ENCODE peak calls at places on chromosomes 4 and X, in ten cellular contexts. One of them, this sample, is unnamed.

GRCh38 chrX:112779139-112779538 is 61.5 kb downstream of the AMOT start:
- DNase-seq in endothelial cell: no peak
- DNase-seq in tibial nerve: no peak
- DNase-seq in mesothelial cell of epicardium: no peak
- DNase-seq in right lobe of liver: no peak
- DNase-seq in kidney epithelial cell: no peak
- DNase-seq in cardiac muscle cell: no peak
- DNase-seq in CD8-positive, alpha-beta T cell: no peak
- DNase-seq in fibroblast of mammary gland: no peak
- DNase-seq in CD4-positive, alpha-beta T cell: no peak
- DNase-seq in this sample: no peak

GRCh38 chr4:184453402-184454160 is 20.8 kb downstream of the IRF2 start:
- DNase-seq in endothelial cell: peak; percentile 28
- DNase-seq in tibial nerve: no peak
- DNase-seq in mesothelial cell of epicardium: no peak
- DNase-seq in right lobe of liver: no peak
- DNase-seq in kidney epithelial cell: no peak
- DNase-seq in cardiac muscle cell: peak; percentile 22
- DNase-seq in CD8-positive, alpha-beta T cell: peak; percentile 61
- DNase-seq in fibroblast of mammary gland: peak; percentile 85
- DNase-seq in CD4-positive, alpha-beta T cell: peak; percentile 60
- DNase-seq in this sample: no peak

GRCh38 chrX:11566814-11567213 is 98.9 kb downstream of the ARHGAP6 start:
- DNase-seq in endothelial cell: no peak
- DNase-seq in tibial nerve: no peak
- DNase-seq in mesothelial cell of epicardium: no peak
- DNase-seq in right lobe of liver: no peak
- DNase-seq in kidney epithelial cell: no peak
- DNase-seq in cardiac muscle cell: no peak
- DNase-seq in CD8-positive, alpha-beta T cell: no peak
- DNase-seq in fibroblast of mammary gland: no peak
- DNase-seq in CD4-positive, alpha-beta T cell: no peak
- DNase-seq in this sample: no peak

GRCh38 chr4:84966382-84967291 is at the start of gene WDFY3:
- DNase-seq in endothelial cell: peak; percentile 67
- DNase-seq in tibial nerve: peak; percentile 70
- DNase-seq in mesothelial cell of epicardium: peak; percentile 48
- DNase-seq in right lobe of liver: peak; percentile 85
- DNase-seq in kidney epithelial cell: peak; percentile 70
- DNase-seq in cardiac muscle cell: peak; percentile 85
- DNase-seq in CD8-positive, alpha-beta T cell: no peak
- DNase-seq in fibroblast of mammary gland: peak; percentile 91
- DNase-seq in CD4-positive, alpha-beta T cell: no peak
- DNase-seq in this sample: no peak

GRCh38 chrX:74291577-74291963 is 12.4 kb upstream of the ZCCHC13 start:
- DNase-seq in endothelial cell: no peak
- DNase-seq in tibial nerve: no peak
- DNase-seq in mesothelial cell of epicardium: no peak
- DNase-seq in right lobe of liver: no peak
- DNase-seq in kidney epithelial cell: no peak
- DNase-seq in cardiac muscle cell: no peak
- DNase-seq in CD8-positive, alpha-beta T cell: no peak
- DNase-seq in fibroblast of mammary gland: no peak
- DNase-seq in CD4-positive, alpha-beta T cell: no peak
- DNase-seq in this sample: no peak

GRCh38 chr4:20512053-20512810 is 188.0 kb upstream of the PACRGL start:
- DNase-seq in endothelial cell: no peak
- DNase-seq in tibial nerve: no peak
- DNase-seq in mesothelial cell of epicardium: no peak
- DNase-seq in right lobe of liver: no peak
- DNase-seq in kidney epithelial cell: no peak
- DNase-seq in cardiac muscle cell: no peak
- DNase-seq in CD8-positive, alpha-beta T cell: no peak
- DNase-seq in fibroblast of mammary gland: no peak
- DNase-seq in CD4-positive, alpha-beta T cell: no peak
- DNase-seq in this sample: no peak

GRCh38 chrX:25049347-25049746 is 33.6 kb upstream of the ARX start:
- DNase-seq in endothelial cell: no peak
- DNase-seq in tibial nerve: no peak
- DNase-seq in mesothelial cell of epicardium: no peak
- DNase-seq in right lobe of liver: no peak
- DNase-seq in kidney epithelial cell: no peak
- DNase-seq in cardiac muscle cell: no peak
- DNase-seq in CD8-positive, alpha-beta T cell: no peak
- DNase-seq in fibroblast of mammary gland: peak; percentile 12
- DNase-seq in CD4-positive, alpha-beta T cell: no peak
- DNase-seq in this sample: no peak

GRCh38 chrX:132474522-132474921 is 14.3 kb downstream of the MBNL3 start:
- DNase-seq in endothelial cell: no peak
- DNase-seq in tibial nerve: no peak
- DNase-seq in mesothelial cell of epicardium: no peak
- DNase-seq in right lobe of liver: no peak
- DNase-seq in kidney epithelial cell: no peak
- DNase-seq in cardiac muscle cell: no peak
- DNase-seq in CD8-positive, alpha-beta T cell: no peak
- DNase-seq in fibroblast of mammary gland: peak; percentile 10
- DNase-seq in CD4-positive, alpha-beta T cell: no peak
- DNase-seq in this sample: no peak

GRCh38 chrX:23904096-23904495 is 3.6 kb downstream of the APOO start:
- DNase-seq in endothelial cell: no peak
- DNase-seq in tibial nerve: no peak
- DNase-seq in mesothelial cell of epicardium: no peak
- DNase-seq in right lobe of liver: no peak
- DNase-seq in kidney epithelial cell: no peak
- DNase-seq in cardiac muscle cell: no peak
- DNase-seq in CD8-positive, alpha-beta T cell: no peak
- DNase-seq in fibroblast of mammary gland: peak; percentile 69
- DNase-seq in CD4-positive, alpha-beta T cell: no peak
- DNase-seq in this sample: no peak

GRCh38 chr4:40685300-40685699 is 55.6 kb upstream of the RBM47 start:
- DNase-seq in endothelial cell: no peak
- DNase-seq in tibial nerve: no peak
- DNase-seq in mesothelial cell of epicardium: no peak
- DNase-seq in right lobe of liver: no peak
- DNase-seq in kidney epithelial cell: no peak
- DNase-seq in cardiac muscle cell: no peak
- DNase-seq in CD8-positive, alpha-beta T cell: no peak
- DNase-seq in fibroblast of mammary gland: peak; percentile 59
- DNase-seq in CD4-positive, alpha-beta T cell: no peak
- DNase-seq in this sample: no peak

GRCh38 chr4:14149469-14150030 is 522.0 kb upstream of the BOD1L1 start:
- DNase-seq in endothelial cell: no peak
- DNase-seq in tibial nerve: no peak
- DNase-seq in mesothelial cell of epicardium: no peak
- DNase-seq in right lobe of liver: no peak
- DNase-seq in kidney epithelial cell: no peak
- DNase-seq in cardiac muscle cell: no peak
- DNase-seq in CD8-positive, alpha-beta T cell: no peak
- DNase-seq in fibroblast of mammary gland: peak; percentile 4
- DNase-seq in CD4-positive, alpha-beta T cell: no peak
- DNase-seq in this sample: no peak

GRCh38 chr4:147011386-147011785 is 65.7 kb upstream of the TTC29 start:
- DNase-seq in endothelial cell: no peak
- DNase-seq in tibial nerve: no peak
- DNase-seq in mesothelial cell of epicardium: no peak
- DNase-seq in right lobe of liver: no peak
- DNase-seq in kidney epithelial cell: no peak
- DNase-seq in cardiac muscle cell: no peak
- DNase-seq in CD8-positive, alpha-beta T cell: no peak
- DNase-seq in fibroblast of mammary gland: no peak
- DNase-seq in CD4-positive, alpha-beta T cell: no peak
- DNase-seq in this sample: no peak

GRCh38 chr4:52574036-52574435 is 85.1 kb downstream of the USP46 start:
- DNase-seq in endothelial cell: no peak
- DNase-seq in tibial nerve: no peak
- DNase-seq in mesothelial cell of epicardium: no peak
- DNase-seq in right lobe of liver: no peak
- DNase-seq in kidney epithelial cell: no peak
- DNase-seq in cardiac muscle cell: no peak
- DNase-seq in CD8-positive, alpha-beta T cell: no peak
- DNase-seq in fibroblast of mammary gland: no peak
- DNase-seq in CD4-positive, alpha-beta T cell: no peak
- DNase-seq in this sample: no peak

GRCh38 chr4:52572936-52573485 is 86.1 kb downstream of the USP46 start:
- DNase-seq in endothelial cell: no peak
- DNase-seq in tibial nerve: no peak
- DNase-seq in mesothelial cell of epicardium: no peak
- DNase-seq in right lobe of liver: no peak
- DNase-seq in kidney epithelial cell: no peak
- DNase-seq in cardiac muscle cell: no peak
- DNase-seq in CD8-positive, alpha-beta T cell: no peak
- DNase-seq in fibroblast of mammary gland: peak; percentile 62
- DNase-seq in CD4-positive, alpha-beta T cell: no peak
- DNase-seq in this sample: no peak

GRCh38 chr4:52575406-52575805 is 83.7 kb downstream of the USP46 start:
- DNase-seq in endothelial cell: no peak
- DNase-seq in tibial nerve: no peak
- DNase-seq in mesothelial cell of epicardium: no peak
- DNase-seq in right lobe of liver: no peak
- DNase-seq in kidney epithelial cell: no peak
- DNase-seq in cardiac muscle cell: no peak
- DNase-seq in CD8-positive, alpha-beta T cell: no peak
- DNase-seq in fibroblast of mammary gland: no peak
- DNase-seq in CD4-positive, alpha-beta T cell: no peak
- DNase-seq in this sample: no peak

GRCh38 chr4:52576326-52576725 is 82.8 kb downstream of the USP46 start:
- DNase-seq in endothelial cell: no peak
- DNase-seq in tibial nerve: no peak
- DNase-seq in mesothelial cell of epicardium: no peak
- DNase-seq in right lobe of liver: no peak
- DNase-seq in kidney epithelial cell: no peak
- DNase-seq in cardiac muscle cell: no peak
- DNase-seq in CD8-positive, alpha-beta T cell: no peak
- DNase-seq in fibroblast of mammary gland: no peak
- DNase-seq in CD4-positive, alpha-beta T cell: no peak
- DNase-seq in this sample: no peak

DNA sequence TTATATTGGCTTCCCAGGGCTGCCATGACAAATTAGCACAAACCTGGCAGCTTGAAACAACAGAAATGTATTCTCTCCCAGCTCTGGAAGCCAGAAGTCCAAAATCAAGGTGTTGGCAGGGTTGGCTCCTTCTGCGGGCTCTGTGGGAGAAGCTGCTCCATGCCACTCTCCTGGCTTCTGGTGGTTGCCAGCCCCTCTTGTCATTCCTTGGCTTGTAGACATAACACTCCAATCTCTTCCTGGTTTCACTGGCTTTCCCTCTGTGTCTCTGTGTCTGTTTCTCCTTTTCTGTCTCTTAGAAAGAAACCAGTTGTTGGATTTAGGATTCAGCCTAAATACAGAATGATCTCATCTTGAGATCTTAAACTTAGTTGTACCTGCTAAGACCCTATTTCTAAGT is 85.5 kb downstream of the USP46 start:
- DNase-seq in endothelial cell: no peak
- DNase-seq in tibial nerve: no peak
- DNase-seq in mesothelial cell of epicardium: no peak
- DNase-seq in right lobe of liver: no peak
- DNase-seq in kidney epithelial cell: no peak
- DNase-seq in cardiac muscle cell: no peak
- DNase-seq in CD8-positive, alpha-beta T cell: no peak
- DNase-seq in fibroblast of mammary gland: no peak
- DNase-seq in CD4-positive, alpha-beta T cell: no peak
- DNase-seq in this sample: no peak
- TF ChIP-seq CTCF in endothelial cell: no peak
- TF ChIP-seq CTCF in tibial nerve: no peak
- TF ChIP-seq CTCF in mesothelial cell of epicardium: no peak
- TF ChIP-seq CTCF in right lobe of liver: no peak
- TF ChIP-seq CTCF in kidney epithelial cell: no peak
- TF ChIP-seq CTCF in cardiac muscle cell: no peak
- TF ChIP-seq CTCF in CD8-positive, alpha-beta T cell: no peak
- TF ChIP-seq CTCF in fibroblast of mammary gland: no peak
- TF ChIP-seq CTCF in CD4-positive, alpha-beta T cell: no peak
- TF ChIP-seq CTCF in this sample: no peak

DNA sequence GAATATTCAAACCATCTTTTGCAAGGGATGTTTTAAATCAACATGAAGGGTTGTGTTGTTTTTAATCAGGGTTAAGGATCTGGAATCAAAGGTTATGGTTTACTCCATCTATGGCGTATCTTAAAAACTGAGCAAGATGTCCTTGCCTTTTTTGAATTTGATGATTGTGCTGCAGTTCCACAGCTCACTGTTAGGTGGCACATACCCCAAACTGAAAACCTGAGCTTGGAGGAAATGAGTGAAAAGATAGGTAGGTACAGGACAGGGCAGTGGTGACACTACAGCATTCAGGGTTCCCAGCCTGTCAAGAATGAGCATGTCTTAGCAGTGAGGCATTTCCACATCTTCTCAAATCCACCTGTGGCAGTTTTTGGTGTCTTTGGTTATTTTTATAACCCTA is 13.1 kb upstream of the EOLA1 start:
- DNase-seq in endothelial cell: peak; percentile 16
- DNase-seq in tibial nerve: no peak
- DNase-seq in mesothelial cell of epicardium: no peak
- DNase-seq in right lobe of liver: no peak
- DNase-seq in kidney epithelial cell: no peak
- DNase-seq in cardiac muscle cell: peak; percentile 12
- DNase-seq in CD8-positive, alpha-beta T cell: no peak
- DNase-seq in fibroblast of mammary gland: peak; percentile 31
- DNase-seq in CD4-positive, alpha-beta T cell: no peak
- DNase-seq in this sample: no peak
- TF ChIP-seq CTCF in endothelial cell: peak; percentile 52
- TF ChIP-seq CTCF in tibial nerve: peak; percentile 43
- TF ChIP-seq CTCF in mesothelial cell of epicardium: peak; percentile 45
- TF ChIP-seq CTCF in right lobe of liver: peak; percentile 51
- TF ChIP-seq CTCF in kidney epithelial cell: peak; percentile 47
- TF ChIP-seq CTCF in cardiac muscle cell: peak; percentile 54
- TF ChIP-seq CTCF in CD8-positive, alpha-beta T cell: no peak
- TF ChIP-seq CTCF in fibroblast of mammary gland: peak; percentile 57
- TF ChIP-seq CTCF in CD4-positive, alpha-beta T cell: peak; percentile 37
- TF ChIP-seq CTCF in this sample: no peak

DNA sequence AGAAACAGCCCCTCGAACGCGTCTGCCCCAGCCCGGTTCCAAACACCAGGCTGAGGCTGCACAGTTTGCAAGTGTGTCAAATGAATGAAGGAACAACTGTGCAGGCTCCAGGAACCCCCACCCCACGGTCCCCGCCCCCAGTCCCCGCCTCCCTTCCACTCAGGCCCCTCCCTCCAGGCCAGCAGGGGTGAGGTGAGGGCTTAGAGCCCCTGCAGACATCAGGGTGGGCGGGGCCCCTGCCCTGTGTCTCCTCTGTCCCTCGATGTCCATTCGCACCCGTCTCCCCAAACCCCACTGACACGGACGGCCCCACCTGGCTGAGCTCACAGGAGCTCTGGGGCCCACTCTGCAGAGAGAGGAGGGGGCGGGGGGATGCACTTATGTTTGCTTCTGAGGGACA is 28.5 kb downstream of the TACC3 start:
- DNase-seq in endothelial cell: no peak
- DNase-seq in tibial nerve: no peak
- DNase-seq in mesothelial cell of epicardium: no peak
- DNase-seq in right lobe of liver: no peak
- DNase-seq in kidney epithelial cell: no peak
- DNase-seq in cardiac muscle cell: no peak
- DNase-seq in CD8-positive, alpha-beta T cell: no peak
- DNase-seq in fibroblast of mammary gland: no peak
- DNase-seq in CD4-positive, alpha-beta T cell: no peak
- DNase-seq in this sample: no peak
- TF ChIP-seq CTCF in endothelial cell: no peak
- TF ChIP-seq CTCF in tibial nerve: no peak
- TF ChIP-seq CTCF in mesothelial cell of epicardium: no peak
- TF ChIP-seq CTCF in right lobe of liver: no peak
- TF ChIP-seq CTCF in kidney epithelial cell: no peak
- TF ChIP-seq CTCF in cardiac muscle cell: no peak
- TF ChIP-seq CTCF in CD8-positive, alpha-beta T cell: no peak
- TF ChIP-seq CTCF in fibroblast of mammary gland: no peak
- TF ChIP-seq CTCF in CD4-positive, alpha-beta T cell: no peak
- TF ChIP-seq CTCF in this sample: no peak

GRCh38 chrX:136488706-136489105 is 959 bp downstream of the BRS3 start:
- DNase-seq in endothelial cell: no peak
- DNase-seq in tibial nerve: no peak
- DNase-seq in mesothelial cell of epicardium: no peak
- DNase-seq in right lobe of liver: no peak
- DNase-seq in kidney epithelial cell: no peak
- DNase-seq in cardiac muscle cell: no peak
- DNase-seq in CD8-positive, alpha-beta T cell: no peak
- DNase-seq in fibroblast of mammary gland: no peak
- DNase-seq in CD4-positive, alpha-beta T cell: no peak
- DNase-seq in this sample: no peak
- TF ChIP-seq CTCF in endothelial cell: no peak
- TF ChIP-seq CTCF in tibial nerve: no peak
- TF ChIP-seq CTCF in mesothelial cell of epicardium: no peak
- TF ChIP-seq CTCF in right lobe of liver: no peak
- TF ChIP-seq CTCF in kidney epithelial cell: no peak
- TF ChIP-seq CTCF in cardiac muscle cell: no peak
- TF ChIP-seq CTCF in CD8-positive, alpha-beta T cell: no peak
- TF ChIP-seq CTCF in fibroblast of mammary gland: no peak
- TF ChIP-seq CTCF in CD4-positive, alpha-beta T cell: no peak
- TF ChIP-seq CTCF in this sample: no peak